ENCODE peak calls at places on chromosome 1, in five cellular contexts. D is IMR-90, J is spleen, Q is gastrocnemius medialis, P is transverse colon. X is an unnamed sample. For H3K4me1, the result is how much of the 10 kb centered on the place peaks cover.

GRCh38 chr1:174413632-174414031 is 34.1 kb upstream of the GPR52 start:
- DNase-seq in D (no peak), J (no peak), Q (no peak), P (no peak), X (no peak)

GRCh38 chr1:237891979-237892378 is 1.3 kb upstream of the ZP4 start:
- DNase-seq in D (no peak), J (no peak), Q (no peak), P (no peak), X (no peak)

GRCh38 chr1:75712306-75712705 is 12.2 kb upstream of the ACADM start:
- DNase-seq in D (no peak), J (no peak), Q (no peak), P (no peak), X (no peak)

GRCh38 chr1:231985624-231986023 is 359.0 kb downstream of the DISC1 start:
- DNase-seq in D (no peak), J (no peak), Q (no peak), P (no peak), X (no peak)

GRCh38 chr1:201769966-201770365 is 59.0 kb upstream of the IPO9 start:
- DNase-seq in D (peak), J (no peak), Q (no peak), P (no peak), X (no peak)

GRCh38 chr1:85230305-85230977 is 29.0 kb downstream of the C1orf52 start:
- DNase-seq in D (no peak), J (no peak), Q (no peak), P (no peak), X (no peak)

GRCh38 chr1:193059282-193060225 is at the start of the genes RO60 and UCHL5:
- DNase-seq in D (peak), J (peak), Q (peak), P (peak), X (peak)

GRCh38 chr1:101026394-101026788 is 807 bp upstream of the DPH5 start:
- DNase-seq in D (no peak), J (no peak), Q (no peak), P (no peak), X (no peak)

GRCh38 chr1:227775841-227776240 is 39.6 kb upstream of the PRSS38 start:
- DNase-seq in D (no peak), J (peak), Q (no peak), P (no peak), X (peak)

GRCh38 chr1:86455078-86455477 is 13.6 kb upstream of the CLCA1 start:
- DNase-seq in D (no peak), J (no peak), Q (no peak), P (no peak), X (no peak)

GRCh38 chr1:11515403-11516300 is 36.7 kb downstream of the DISP3 start:
- DNase-seq in D (no peak), J (peak), Q (no peak), P (no peak), X (no peak)

GRCh38 chr1:231934797-231935196 is 308.2 kb downstream of the DISC1 start:
- DNase-seq in D (peak), J (no peak), Q (no peak), P (no peak), X (no peak)

GRCh38 chr1:6270432-6270831 is 9.5 kb upstream of the GPR153 start:
- DNase-seq in D (no peak), J (no peak), Q (no peak), P (peak), X (no peak)

GRCh38 chr1:242489545-242489944 is 35.0 kb downstream of the PLD5 start:
- DNase-seq in D (no peak), J (no peak), Q (no peak), P (no peak), X (no peak)

GRCh38 chr1:167083066-167083682 is 7.0 kb downstream of the GPA33 start:
- DNase-seq in D (no peak), J (no peak), Q (no peak), P (peak), X (no peak)

GRCh38 chr1:36092798-36093185 is 4.1 kb downstream of the ADPRS start:
- DNase-seq in D (no peak), J (peak), Q (no peak), P (no peak), X (peak)

GRCh38 chr1:2204384-2205190 is 10.0 kb upstream of the FAAP20 start:
- DNase-seq in D (peak), J (peak), Q (peak), P (peak), X (peak)

GRCh38 chr1:198686069-198686728 is 47.4 kb downstream of the PTPRC start:
- DNase-seq in D (peak), J (no peak), Q (no peak), P (no peak), X (no peak)

GRCh38 chr1:204150702-204151561 is 912 bp downstream of the ETNK2 start:
- DNase-seq in D (no peak), J (no peak), Q (no peak), P (no peak), X (peak)

GRCh38 chr1:86508583-86508969 is 38.3 kb upstream of the CLCA4 start:
- DNase-seq in D (peak), J (no peak), Q (no peak), P (no peak), X (no peak)

GRCh38 chr1:59564192-59564891 is 250.4 kb upstream of the HOOK1 start:
- DNase-seq in D (no peak), J (no peak), Q (no peak), P (no peak), X (no peak)

GRCh38 chr1:1351511-1352427 is 2.6 kb upstream of the DVL1 start:
- DNase-seq in D (peak), J (no peak), Q (no peak), P (no peak), X (peak)

GRCh38 chr1:60848583-60849188 is 233.7 kb upstream of the NFIA start:
- DNase-seq in D (peak), J (no peak), Q (no peak), P (no peak), X (no peak)

GRCh38 chr1:3675436-3675835 is 23.1 kb downstream of the TP73 start:
- DNase-seq in D (no peak), J (peak), Q (no peak), P (no peak), X (no peak)

GRCh38 chr1:224929335-224930237 is at the start of gene DNAH14:
- DNase-seq in D (peak), J (peak), Q (no peak), P (peak), X (peak)

GRCh38 chr1:82778612-82779011 is 977.9 kb downstream of the ADGRL2 start:
- DNase-seq in D (no peak), J (no peak), Q (no peak), P (no peak), X (no peak)

GRCh38 chr1:74245168-74245753 is 10.1 kb downstream of the TNNI3K start:
- DNase-seq in D (no peak), J (no peak), Q (no peak), P (no peak), X (no peak)

GRCh38 chr1:171226757-171227370 is 21.4 kb upstream of the FMO1 start:
- DNase-seq in D (peak), J (no peak), Q (no peak), P (peak), X (peak)

GRCh38 chr1:23528245-23528978 is 2.6 kb downstream of the E2F2 start:
- DNase-seq in D (peak), J (peak), Q (peak), P (peak), X (no peak)

GRCh38 chr1:41152622-41153044 is 89.5 kb downstream of the SCMH1 start:
- DNase-seq in D (peak), J (no peak), Q (no peak), P (no peak), X (no peak)

GRCh38 chr1:203519053-203519770 is 25.3 kb downstream of the OPTC start:
- DNase-seq in D (no peak), J (no peak), Q (no peak), P (no peak), X (no peak)

GRCh38 chr1:72050551-72050950 is 231.8 kb downstream of the NEGR1 start:
- DNase-seq in D (no peak), J (no peak), Q (no peak), P (no peak), X (no peak)

GRCh38 chr1:204507317-204508105 is 8.7 kb upstream of the MDM4 start:
- DNase-seq in D (peak), J (no peak), Q (no peak), P (no peak), X (peak)

GRCh38 chr1:245183429-245183828 is 28.6 kb downstream of the KIF26B start:
- DNase-seq in D (no peak), J (no peak), Q (no peak), P (no peak), X (no peak)

GRCh38 chr1:156114919-156115513 is 505 bp downstream of the LMNA start:
- DNase-seq in D (no peak), J (no peak), Q (no peak), P (no peak), X (peak)
- H3K4me1 ChIP-seq in D (under half), J (under half), Q (half or more), P (half or more), X (under half)

DNA sequence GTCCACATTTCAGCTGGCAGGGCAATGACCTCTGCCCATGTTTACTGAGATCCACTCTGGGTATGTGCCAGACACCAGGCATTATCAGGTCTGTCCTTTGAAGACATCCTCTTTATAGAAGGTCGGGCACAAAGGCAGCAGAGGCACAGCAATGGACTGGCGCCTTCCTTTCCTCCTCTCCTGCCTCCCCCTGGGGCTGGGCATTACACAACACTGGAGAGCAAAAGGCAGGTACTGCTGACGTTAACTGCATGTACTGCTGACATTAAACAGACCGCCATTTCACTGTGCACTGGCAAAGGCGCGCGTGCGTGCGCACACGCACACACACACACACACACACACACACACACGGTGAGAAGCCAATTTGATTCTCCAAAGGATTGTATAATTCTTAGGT is 2.0 kb upstream of the UBXN10 start:
- DNase-seq in D (no peak), J (no peak), Q (no peak), P (peak), X (no peak)
- TF ChIP-seq POLR2A in D (no peak), J (no peak), Q (no peak), P (no peak), X (no peak)

GRCh38 chr1:91148641-91149069 is 126.8 kb upstream of the ZNF644 start:
- DNase-seq in D (no peak), J (no peak), Q (no peak), P (peak), X (no peak)

GRCh38 chr1:91152331-91152730 is 130.5 kb upstream of the ZNF644 start:
- DNase-seq in D (no peak), J (no peak), Q (no peak), P (no peak), X (no peak)

GRCh38 chr1:91151702-91152101 is 129.9 kb upstream of the ZNF644 start:
- DNase-seq in D (no peak), J (no peak), Q (no peak), P (no peak), X (no peak)
- TF ChIP-seq CTCF in D (no peak), J (no peak), Q (no peak), P (no peak), X (no peak)

GRCh38 chr1:45299981-45300668 is 26.6 kb upstream of the HPDL start:
- DNase-seq in D (peak), J (no peak), Q (no peak), P (peak), X (peak)
- H3K4me1 ChIP-seq in D (under half), J (under half), Q (under half), P (under half), X (under half)

DNA sequence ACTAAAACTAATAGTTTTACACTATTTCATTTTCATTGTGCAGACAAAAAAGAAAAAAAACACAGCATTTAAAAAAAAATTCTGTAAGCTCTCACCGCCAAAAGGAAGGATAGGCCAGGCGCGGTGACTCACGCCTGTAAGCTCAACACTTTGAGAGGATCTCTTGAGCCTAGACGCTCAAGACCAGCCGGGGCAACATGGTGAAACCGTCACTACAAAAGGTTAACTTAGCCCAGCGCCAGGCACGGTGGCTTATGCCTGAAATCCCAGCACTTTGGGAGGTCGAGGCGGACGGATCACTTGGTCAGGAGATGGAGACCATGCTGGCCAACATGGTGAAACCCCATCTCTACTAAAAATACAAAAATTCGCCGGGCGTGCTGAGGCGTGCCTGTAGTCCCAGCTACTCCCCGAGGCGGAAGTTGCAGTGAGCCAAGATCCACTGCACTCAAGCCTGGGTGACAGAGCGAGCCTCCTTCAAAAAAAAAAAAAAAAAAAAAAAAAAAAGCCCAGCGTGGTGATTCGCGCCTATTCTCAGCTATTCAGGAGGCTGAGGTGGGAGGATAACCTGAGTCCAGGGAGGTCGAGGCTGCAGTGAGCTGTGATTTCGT is 14.3 kb upstream of the SPEN start:
- DNase-seq in D (no peak), J (peak), Q (peak), P (peak), X (peak)
- TF ChIP-seq POLR2A in D (no peak), J (no peak), Q (no peak), P (peak), X (no peak)

GRCh38 chr1:178772952-178773351 is 47.9 kb downstream of the RALGPS2 start:
- DNase-seq in D (no peak), J (no peak), Q (no peak), P (no peak), X (no peak)

GRCh38 chr1:178768423-178768822 is 43.4 kb downstream of the RALGPS2 start:
- DNase-seq in D (no peak), J (no peak), Q (no peak), P (no peak), X (no peak)

GRCh38 chr1:178776553-178776952 is 51.5 kb downstream of the RALGPS2 start:
- DNase-seq in D (no peak), J (no peak), Q (no peak), P (no peak), X (no peak)

GRCh38 chr1:178774263-178774662 is 49.2 kb downstream of the RALGPS2 start:
- DNase-seq in D (peak), J (no peak), Q (no peak), P (no peak), X (no peak)
- TF ChIP-seq CTCF in D (peak), J (peak), Q (peak), P (peak), X (peak)

GRCh38 chr1:54274881-54275280 is 74.9 kb downstream of the MRPL37 start:
- DNase-seq in D (no peak), J (no peak), Q (no peak), P (no peak), X (peak)

GRCh38 chr1:54275349-54275748 is 75.4 kb downstream of the MRPL37 start:
- DNase-seq in D (peak), J (no peak), Q (peak), P (peak), X (peak)

GRCh38 chr1:54273837-54274192 is 73.8 kb downstream of the MRPL37 start:
- DNase-seq in D (no peak), J (no peak), Q (peak), P (peak), X (peak)

GRCh38 chr1:54273092-54273836 is 73.3 kb downstream of the MRPL37 start:
- DNase-seq in D (peak), J (no peak), Q (peak), P (peak), X (peak)

GRCh38 chr1:54274448-54274847 is 74.5 kb downstream of the MRPL37 start:
- DNase-seq in D (no peak), J (no peak), Q (peak), P (no peak), X (no peak)
- H3K4me1 ChIP-seq in D (half or more), J (under half), Q (half or more), P (half or more), X (half or more)

GRCh38 chr1:229268505-229268904 is 2.4 kb upstream of the RAB4A start:
- DNase-seq in D (no peak), J (no peak), Q (no peak), P (no peak), X (no peak)

GRCh38 chr1:229271448-229272120 is 673 bp downstream of the RAB4A start:
- DNase-seq in D (peak), J (no peak), Q (no peak), P (peak), X (no peak)

GRCh38 chr1:229272164-229273158 is 1.6 kb downstream of the RAB4A start:
- DNase-seq in D (no peak), J (no peak), Q (no peak), P (no peak), X (no peak)

GRCh38 chr1:229273507-229274232 is 2.8 kb downstream of the RAB4A start:
- DNase-seq in D (no peak), J (no peak), Q (no peak), P (no peak), X (no peak)

GRCh38 chr1:229270547-229271447 is at the start of gene RAB4A:
- DNase-seq in D (peak), J (peak), Q (peak), P (peak), X (peak)
- TF ChIP-seq POLR2A in D (peak), J (no peak), Q (peak), P (peak), X (peak)

X was measured in ovary.